ENCODE peak calls at places on chromosomes 16 and 17, in six cellular contexts. One of them, this sample, is unnamed.
A peak's percentile ranks its signal among the peaks of the same experiment; 100 is the strongest.

GRCh38 chr17:76840884-76841775 is 27.1 kb upstream of the MGAT5B start:
- DNase-seq in uterus: no peak
- DNase-seq in fibroblast of lung: no peak
- DNase-seq in cardiac fibroblast: peak; percentile 11
- DNase-seq in mammary epithelial cell: no peak
- DNase-seq in neural progenitor cell: peak; percentile 45
- DNase-seq in this sample: no peak

GRCh38 chr16:66881014-66881417 is 701 bp downstream of the PDP2 start:
- DNase-seq in uterus: no peak
- DNase-seq in fibroblast of lung: no peak
- DNase-seq in cardiac fibroblast: no peak
- DNase-seq in mammary epithelial cell: no peak
- DNase-seq in neural progenitor cell: peak; percentile 47
- DNase-seq in this sample: no peak

GRCh38 chr16:27448531-27449433 is 46.8 kb downstream of the IL21R start:
- DNase-seq in uterus: no peak
- DNase-seq in fibroblast of lung: no peak
- DNase-seq in cardiac fibroblast: no peak
- DNase-seq in mammary epithelial cell: no peak
- DNase-seq in neural progenitor cell: no peak
- DNase-seq in this sample: no peak

GRCh38 chr17:21214777-21215541 is 998 bp upstream of the TMEM11 start:
- DNase-seq in uterus: no peak
- DNase-seq in fibroblast of lung: peak; percentile 13
- DNase-seq in cardiac fibroblast: no peak
- DNase-seq in mammary epithelial cell: peak; percentile 27
- DNase-seq in neural progenitor cell: peak; percentile 72
- DNase-seq in this sample: no peak

GRCh38 chr17:57406131-57406980 is 150.0 kb downstream of the MSI2 start:
- DNase-seq in uterus: no peak
- DNase-seq in fibroblast of lung: peak; percentile 27
- DNase-seq in cardiac fibroblast: no peak
- DNase-seq in mammary epithelial cell: no peak
- DNase-seq in neural progenitor cell: peak; percentile 97
- DNase-seq in this sample: no peak

GRCh38 chr16:16144416-16144815 is 78.9 kb downstream of the ABCC6 start:
- DNase-seq in uterus: no peak
- DNase-seq in fibroblast of lung: no peak
- DNase-seq in cardiac fibroblast: no peak
- DNase-seq in mammary epithelial cell: peak; percentile 98
- DNase-seq in neural progenitor cell: no peak
- DNase-seq in this sample: no peak

GRCh38 chr17:7590743-7591142 is 849 bp upstream of the SOX15 start:
- DNase-seq in uterus: no peak
- DNase-seq in fibroblast of lung: peak; percentile 51
- DNase-seq in cardiac fibroblast: peak; percentile 66
- DNase-seq in mammary epithelial cell: peak; percentile 60
- DNase-seq in neural progenitor cell: peak; percentile 92
- DNase-seq in this sample: no peak

GRCh38 chr16:74740795-74741304 is 33.8 kb downstream of the FA2H start:
- DNase-seq in uterus: no peak
- DNase-seq in fibroblast of lung: peak; percentile 49
- DNase-seq in cardiac fibroblast: no peak
- DNase-seq in mammary epithelial cell: peak; percentile 83
- DNase-seq in neural progenitor cell: no peak
- DNase-seq in this sample: no peak

GRCh38 chr17:57355090-57355859 is 99.0 kb downstream of the MSI2 start:
- DNase-seq in uterus: no peak
- DNase-seq in fibroblast of lung: no peak
- DNase-seq in cardiac fibroblast: no peak
- DNase-seq in mammary epithelial cell: no peak
- DNase-seq in neural progenitor cell: no peak
- DNase-seq in this sample: no peak

GRCh38 chr16:11329080-11329491 is 16.2 kb upstream of the RMI2 start:
- DNase-seq in uterus: no peak
- DNase-seq in fibroblast of lung: peak; percentile 40
- DNase-seq in cardiac fibroblast: peak; percentile 49
- DNase-seq in mammary epithelial cell: no peak
- DNase-seq in neural progenitor cell: peak; percentile 56
- DNase-seq in this sample: no peak

GRCh38 chr17:82012482-82013295 is 10.0 kb downstream of the CENPX start:
- DNase-seq in uterus: no peak
- DNase-seq in fibroblast of lung: peak; percentile 9
- DNase-seq in cardiac fibroblast: no peak
- DNase-seq in mammary epithelial cell: no peak
- DNase-seq in neural progenitor cell: no peak
- DNase-seq in this sample: no peak

GRCh38 chr17:33751702-33752065 is 458.6 kb upstream of the ASIC2 start:
- DNase-seq in uterus: no peak
- DNase-seq in fibroblast of lung: no peak
- DNase-seq in cardiac fibroblast: no peak
- DNase-seq in mammary epithelial cell: no peak
- DNase-seq in neural progenitor cell: peak; percentile 76
- DNase-seq in this sample: no peak

GRCh38 chr16:69833357-69833781 is 71.2 kb downstream of the WWP2 start:
- DNase-seq in uterus: no peak
- DNase-seq in fibroblast of lung: peak; percentile 56
- DNase-seq in cardiac fibroblast: peak; percentile 26
- DNase-seq in mammary epithelial cell: no peak
- DNase-seq in neural progenitor cell: no peak
- DNase-seq in this sample: no peak

GRCh38 chr17:82323514-82324234 is 6.3 kb upstream of the CD7 start:
- DNase-seq in uterus: no peak
- DNase-seq in fibroblast of lung: no peak
- DNase-seq in cardiac fibroblast: no peak
- DNase-seq in mammary epithelial cell: no peak
- DNase-seq in neural progenitor cell: no peak
- DNase-seq in this sample: peak; percentile 19

GRCh38 chr16:82265809-82266208 is 95.8 kb upstream of the MPHOSPH6 start:
- DNase-seq in uterus: no peak
- DNase-seq in fibroblast of lung: no peak
- DNase-seq in cardiac fibroblast: no peak
- DNase-seq in mammary epithelial cell: no peak
- DNase-seq in neural progenitor cell: no peak
- DNase-seq in this sample: no peak

GRCh38 chr17:78325076-78325712 is 34.7 kb downstream of the SOCS3 start:
- DNase-seq in uterus: peak; percentile 58
- DNase-seq in fibroblast of lung: peak; percentile 55
- DNase-seq in cardiac fibroblast: peak; percentile 86
- DNase-seq in mammary epithelial cell: no peak
- DNase-seq in neural progenitor cell: peak; percentile 34
- DNase-seq in this sample: no peak

GRCh38 chr17:48023408-48024148 is 14.0 kb downstream of the COPZ2 start:
- DNase-seq in uterus: peak; percentile 69
- DNase-seq in fibroblast of lung: peak; percentile 56
- DNase-seq in cardiac fibroblast: peak; percentile 49
- DNase-seq in mammary epithelial cell: peak; percentile 83
- DNase-seq in neural progenitor cell: peak; percentile 93
- DNase-seq in this sample: peak; percentile 66

DNA sequence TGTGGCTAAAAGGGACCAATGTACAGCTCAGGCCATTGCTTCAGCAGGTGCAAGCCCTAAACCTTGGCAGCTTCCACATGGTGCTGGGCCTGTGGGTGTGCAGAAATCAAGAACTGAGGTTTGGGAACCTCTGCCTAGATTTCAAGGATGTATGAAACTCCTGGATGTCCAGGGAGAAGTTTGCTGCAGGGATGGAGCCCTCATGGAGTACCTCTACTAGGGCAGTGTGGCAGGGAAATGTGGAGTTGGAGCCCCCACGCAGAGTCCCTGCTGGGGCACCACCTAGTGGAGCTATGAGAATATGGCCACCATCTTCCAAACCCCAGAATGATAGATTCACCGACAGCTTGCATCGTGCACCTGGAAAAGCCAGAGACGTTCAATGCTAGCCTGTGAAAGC is 13.0 kb downstream of the EFCAB5 start:
- DNase-seq in uterus: no peak
- DNase-seq in fibroblast of lung: no peak
- DNase-seq in cardiac fibroblast: no peak
- DNase-seq in mammary epithelial cell: no peak
- DNase-seq in neural progenitor cell: no peak
- DNase-seq in this sample: no peak
- TF ChIP-seq CTCF in uterus: no peak
- TF ChIP-seq CTCF in fibroblast of lung: no peak
- TF ChIP-seq CTCF in cardiac fibroblast: no peak
- TF ChIP-seq CTCF in mammary epithelial cell: no peak
- TF ChIP-seq CTCF in neural progenitor cell: no peak
- TF ChIP-seq CTCF in this sample: no peak

DNA sequence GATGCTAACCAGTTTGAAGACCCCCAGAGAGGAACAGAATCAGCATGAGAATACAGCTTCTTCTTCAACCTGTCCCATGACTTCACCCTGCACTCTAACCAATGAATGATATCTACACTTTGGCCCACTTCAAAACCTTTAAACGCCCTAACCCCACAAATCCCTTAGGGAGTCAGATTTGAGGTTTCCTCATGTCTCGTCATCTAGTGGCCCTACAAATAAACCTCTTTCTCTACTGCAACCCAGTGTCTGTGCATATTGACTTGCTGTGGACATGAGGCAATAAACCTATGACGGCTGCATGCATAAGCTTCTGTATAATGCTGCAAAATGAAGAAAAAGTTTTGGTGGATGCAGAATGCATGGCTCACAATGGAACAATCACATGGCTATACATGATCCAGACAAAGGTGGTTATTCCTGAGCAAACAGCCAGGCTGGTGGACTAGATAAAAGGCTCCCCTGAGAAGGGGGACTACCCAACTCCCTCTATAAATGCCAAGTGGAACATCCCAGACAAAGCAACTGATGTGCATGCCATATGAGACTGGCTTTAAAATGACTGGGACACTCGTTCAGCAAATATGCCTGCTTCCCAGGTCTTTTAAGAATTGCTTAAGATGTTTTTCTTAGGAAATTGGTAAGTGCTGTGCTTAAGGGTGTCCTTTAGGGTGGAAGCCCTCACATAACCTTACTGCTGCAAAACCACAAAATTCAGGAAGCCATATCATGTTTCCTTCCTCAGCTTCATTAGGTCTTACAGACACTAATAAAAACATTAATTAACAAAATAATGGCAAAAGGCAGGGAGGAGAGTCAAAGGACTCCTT is 12.2 kb downstream of the N4BP1 start:
- DNase-seq in uterus: no peak
- DNase-seq in fibroblast of lung: peak; percentile 36
- DNase-seq in cardiac fibroblast: peak; percentile 36
- DNase-seq in mammary epithelial cell: no peak
- DNase-seq in neural progenitor cell: no peak
- DNase-seq in this sample: no peak
- TF ChIP-seq CTCF in uterus: no peak
- TF ChIP-seq CTCF in fibroblast of lung: no peak
- TF ChIP-seq CTCF in cardiac fibroblast: no peak
- TF ChIP-seq CTCF in mammary epithelial cell: no peak
- TF ChIP-seq CTCF in neural progenitor cell: no peak
- TF ChIP-seq CTCF in this sample: no peak

DNA sequence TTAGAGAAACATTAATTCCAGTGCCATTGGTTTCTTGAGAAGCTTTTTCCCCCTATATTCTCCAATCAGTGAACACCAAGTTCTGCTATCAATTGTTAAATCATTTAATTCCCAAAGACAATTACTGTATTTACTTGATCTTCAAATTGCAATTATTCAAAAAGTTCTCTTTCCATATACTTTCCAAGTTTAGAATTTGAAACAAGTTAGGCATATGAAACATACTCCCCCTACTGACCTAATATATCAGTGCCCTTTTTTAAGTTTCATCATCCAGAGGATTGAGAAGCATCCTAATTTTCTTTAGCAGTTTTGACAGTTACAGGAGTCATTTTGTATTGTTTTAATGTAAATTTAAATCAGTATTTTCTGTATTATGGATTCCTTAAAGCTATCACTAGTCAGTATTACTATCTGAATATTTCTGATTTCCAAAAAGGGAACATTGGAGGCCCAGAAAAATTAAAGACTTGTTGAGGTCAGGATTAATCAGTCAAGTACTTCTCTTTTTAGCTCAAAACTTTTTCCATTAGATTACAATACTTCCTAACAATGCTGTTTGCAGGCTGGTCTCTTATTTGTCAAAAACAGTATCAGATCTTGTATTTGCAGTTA is 16.3 kb downstream of the MEIOC start:
- DNase-seq in uterus: no peak
- DNase-seq in fibroblast of lung: peak; percentile 59
- DNase-seq in cardiac fibroblast: peak; percentile 53
- DNase-seq in mammary epithelial cell: no peak
- DNase-seq in neural progenitor cell: peak; percentile 3
- DNase-seq in this sample: no peak
- TF ChIP-seq CTCF in uterus: no peak
- TF ChIP-seq CTCF in fibroblast of lung: no peak
- TF ChIP-seq CTCF in cardiac fibroblast: peak; percentile 68
- TF ChIP-seq CTCF in mammary epithelial cell: peak; percentile 63
- TF ChIP-seq CTCF in neural progenitor cell: peak; percentile 74
- TF ChIP-seq CTCF in this sample: peak; percentile 75

GRCh38 chr17:68021963-68022362 is 13.6 kb upstream of the KPNA2 start:
- DNase-seq in uterus: no peak
- DNase-seq in fibroblast of lung: no peak
- DNase-seq in cardiac fibroblast: no peak
- DNase-seq in mammary epithelial cell: no peak
- DNase-seq in neural progenitor cell: no peak
- DNase-seq in this sample: no peak

GRCh38 chr17:68016838-68017237 is 18.7 kb upstream of the KPNA2 start:
- DNase-seq in uterus: no peak
- DNase-seq in fibroblast of lung: no peak
- DNase-seq in cardiac fibroblast: no peak
- DNase-seq in mammary epithelial cell: no peak
- DNase-seq in neural progenitor cell: no peak
- DNase-seq in this sample: no peak

GRCh38 chr17:68020451-68020779 is 15.1 kb upstream of the KPNA2 start:
- DNase-seq in uterus: no peak
- DNase-seq in fibroblast of lung: no peak
- DNase-seq in cardiac fibroblast: no peak
- DNase-seq in mammary epithelial cell: no peak
- DNase-seq in neural progenitor cell: no peak
- DNase-seq in this sample: no peak

GRCh38 chr17:68019336-68019674 is 16.2 kb upstream of the KPNA2 start:
- DNase-seq in uterus: no peak
- DNase-seq in fibroblast of lung: no peak
- DNase-seq in cardiac fibroblast: no peak
- DNase-seq in mammary epithelial cell: no peak
- DNase-seq in neural progenitor cell: no peak
- DNase-seq in this sample: no peak

DNA sequence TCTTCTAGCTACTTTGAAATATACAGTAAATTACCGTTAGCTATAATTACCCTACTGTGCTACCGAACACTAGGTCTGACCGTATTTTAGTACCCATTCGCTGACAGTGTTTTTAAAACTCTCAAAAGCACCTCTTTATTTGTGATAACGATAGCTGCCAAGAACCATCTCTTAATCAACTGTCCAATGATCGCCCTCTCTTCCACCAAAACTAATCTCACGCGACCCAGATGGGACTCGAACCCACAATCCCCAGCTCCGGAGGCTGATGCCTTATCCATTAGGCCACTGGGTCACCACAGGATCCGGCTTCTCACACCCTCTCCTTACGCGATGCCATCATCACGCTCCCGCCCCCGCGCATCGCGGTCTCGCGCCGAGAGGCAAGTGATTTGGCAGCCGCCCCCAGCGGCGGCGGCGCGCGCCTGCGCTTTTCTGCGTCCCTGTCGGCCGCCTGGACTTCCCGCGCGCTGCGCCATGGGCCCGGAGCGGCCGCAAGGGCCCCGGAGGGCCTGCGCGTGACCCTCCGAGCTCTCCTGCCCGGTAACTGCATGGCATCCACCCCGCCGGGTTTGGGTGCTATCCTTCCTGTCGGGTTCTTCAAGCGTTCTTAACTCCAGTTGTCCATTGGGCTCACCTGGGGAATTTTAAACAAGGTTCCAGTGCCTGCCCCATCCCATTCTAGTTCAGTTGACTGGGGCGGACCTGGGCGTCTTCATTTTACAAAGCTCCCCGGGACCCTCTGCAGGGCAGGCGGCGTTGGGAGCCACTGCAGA is 15.7 kb upstream of the KPNA2 start:
- DNase-seq in uterus: peak; percentile 98
- DNase-seq in fibroblast of lung: peak; percentile 96
- DNase-seq in cardiac fibroblast: peak; percentile 96
- DNase-seq in mammary epithelial cell: peak; percentile 96
- DNase-seq in neural progenitor cell: peak; percentile 98
- DNase-seq in this sample: peak; percentile 98
- TF ChIP-seq CTCF in uterus: peak; percentile 80
- TF ChIP-seq CTCF in fibroblast of lung: peak; percentile 8
- TF ChIP-seq CTCF in cardiac fibroblast: peak; percentile 21
- TF ChIP-seq CTCF in mammary epithelial cell: peak; percentile 43
- TF ChIP-seq CTCF in neural progenitor cell: peak; percentile 56
- TF ChIP-seq CTCF in this sample: peak; percentile 77

This sample was measured in glutamatergic neuron.